ENCODE peak calls at places on chromosomes 12 and 14, in six cellular contexts. One of them, this sample, is unnamed.

GRCh38 chr12:95173392-95174251 is 43.6 kb downstream of the FGD6 start:
- DNase-seq in endothelial cell of umbilical vein: peak
- DNase-seq in A549: peak
- DNase-seq in GM12878: no peak
- DNase-seq in K562: peak
- DNase-seq in HepG2: no peak
- DNase-seq in this sample: no peak

GRCh38 chr12:19846561-19846960 is 407.3 kb downstream of the AEBP2 start:
- DNase-seq in endothelial cell of umbilical vein: peak
- DNase-seq in A549: peak
- DNase-seq in GM12878: no peak
- DNase-seq in K562: no peak
- DNase-seq in HepG2: no peak
- DNase-seq in this sample: peak

GRCh38 chr14:76376878-76377523 is 1.1 kb downstream of the ESRRB start:
- DNase-seq in endothelial cell of umbilical vein: no peak
- DNase-seq in A549: no peak
- DNase-seq in GM12878: no peak
- DNase-seq in K562: no peak
- DNase-seq in HepG2: no peak
- DNase-seq in this sample: no peak

GRCh38 chr12:54153586-54153985 is 35.2 kb downstream of the SMUG1 start:
- DNase-seq in endothelial cell of umbilical vein: no peak
- DNase-seq in A549: no peak
- DNase-seq in GM12878: no peak
- DNase-seq in K562: no peak
- DNase-seq in HepG2: peak
- DNase-seq in this sample: no peak

GRCh38 chr14:102028733-102029132 is 58.1 kb downstream of the HSP90AA1 start:
- DNase-seq in endothelial cell of umbilical vein: no peak
- DNase-seq in A549: no peak
- DNase-seq in GM12878: no peak
- DNase-seq in K562: no peak
- DNase-seq in HepG2: no peak
- DNase-seq in this sample: no peak

GRCh38 chr14:58829594-58829993 is 191.8 kb downstream of the DACT1 start:
- DNase-seq in endothelial cell of umbilical vein: no peak
- DNase-seq in A549: no peak
- DNase-seq in GM12878: no peak
- DNase-seq in K562: no peak
- DNase-seq in HepG2: peak
- DNase-seq in this sample: no peak

GRCh38 chr12:93275589-93275988 is 102.1 kb upstream of the NUDT4 start:
- DNase-seq in endothelial cell of umbilical vein: no peak
- DNase-seq in A549: no peak
- DNase-seq in GM12878: no peak
- DNase-seq in K562: no peak
- DNase-seq in HepG2: no peak
- DNase-seq in this sample: no peak

GRCh38 chr12:47155457-47156166 is 75.9 kb upstream of the AMIGO2 start:
- DNase-seq in endothelial cell of umbilical vein: no peak
- DNase-seq in A549: no peak
- DNase-seq in GM12878: no peak
- DNase-seq in K562: peak
- DNase-seq in HepG2: no peak
- DNase-seq in this sample: no peak

GRCh38 chr14:73153272-73153671 is 17.0 kb downstream of the PSEN1 start:
- DNase-seq in endothelial cell of umbilical vein: no peak
- DNase-seq in A549: no peak
- DNase-seq in GM12878: no peak
- DNase-seq in K562: no peak
- DNase-seq in HepG2: no peak
- DNase-seq in this sample: no peak

GRCh38 chr14:30251557-30252100 is 307.3 kb upstream of the G2E3 start:
- DNase-seq in endothelial cell of umbilical vein: peak
- DNase-seq in A549: no peak
- DNase-seq in GM12878: no peak
- DNase-seq in K562: no peak
- DNase-seq in HepG2: no peak
- DNase-seq in this sample: no peak

GRCh38 chr12:31729728-31730127 is 907 bp upstream of the AMN1 start:
- DNase-seq in endothelial cell of umbilical vein: no peak
- DNase-seq in A549: no peak
- DNase-seq in GM12878: no peak
- DNase-seq in K562: no peak
- DNase-seq in HepG2: no peak
- DNase-seq in this sample: peak

GRCh38 chr12:31727197-31727596 is 1.6 kb downstream of the AMN1 start:
- DNase-seq in endothelial cell of umbilical vein: no peak
- DNase-seq in A549: no peak
- DNase-seq in GM12878: no peak
- DNase-seq in K562: no peak
- DNase-seq in HepG2: no peak
- DNase-seq in this sample: no peak

GRCh38 chr12:31726575-31726974 is 2.2 kb downstream of the AMN1 start:
- DNase-seq in endothelial cell of umbilical vein: no peak
- DNase-seq in A549: no peak
- DNase-seq in GM12878: no peak
- DNase-seq in K562: no peak
- DNase-seq in HepG2: no peak
- DNase-seq in this sample: no peak

GRCh38 chr12:31728917-31729640 is at the start of gene AMN1:
- DNase-seq in endothelial cell of umbilical vein: peak
- DNase-seq in A549: peak
- DNase-seq in GM12878: peak
- DNase-seq in K562: peak
- DNase-seq in HepG2: peak
- DNase-seq in this sample: peak

DNA sequence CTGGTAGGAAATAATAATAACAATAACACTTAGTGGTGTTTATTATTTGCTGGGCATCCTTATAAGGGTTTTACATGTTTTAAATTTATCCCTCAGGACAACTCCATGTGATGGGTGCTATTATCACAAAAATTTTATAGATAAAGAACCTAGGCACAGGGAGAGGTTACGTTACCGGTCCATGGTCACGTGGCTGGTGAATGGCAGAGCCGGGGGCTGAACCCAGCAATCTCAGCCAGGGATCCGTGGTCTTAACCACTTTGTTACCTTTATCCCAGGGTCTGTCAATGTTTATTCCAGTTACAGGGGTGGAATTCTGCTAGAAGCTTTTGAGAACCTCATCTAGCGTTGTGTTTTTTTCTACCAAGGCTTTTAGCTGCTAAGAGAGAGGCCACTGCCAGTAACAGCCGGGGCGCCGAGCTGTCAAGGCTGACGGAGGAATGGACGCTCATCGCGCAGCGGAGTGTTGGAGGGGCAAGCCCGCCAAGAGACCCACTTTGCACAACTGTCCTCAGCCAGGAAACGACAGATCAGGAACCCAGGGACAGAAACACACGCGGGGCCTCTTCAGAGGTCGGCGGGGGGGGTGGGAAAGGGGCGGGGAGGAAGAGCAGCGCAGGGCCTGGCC is 418 bp downstream of the AMN1 start:
- DNase-seq in endothelial cell of umbilical vein: no peak
- DNase-seq in A549: peak
- DNase-seq in GM12878: no peak
- DNase-seq in K562: peak
- DNase-seq in HepG2: no peak
- DNase-seq in this sample: no peak
- TF ChIP-seq MYC in endothelial cell of umbilical vein: no peak
- TF ChIP-seq MYC in A549: peak
- TF ChIP-seq MYC in GM12878: no peak
- TF ChIP-seq MYC in K562: no peak
- TF ChIP-seq MYC in HepG2: no peak
- TF ChIP-seq MYC in this sample: peak

GRCh38 chr12:85283560-85283959 is 3.5 kb downstream of the ALX1 start:
- DNase-seq in endothelial cell of umbilical vein: no peak
- DNase-seq in A549: no peak
- DNase-seq in GM12878: no peak
- DNase-seq in K562: no peak
- DNase-seq in HepG2: no peak
- DNase-seq in this sample: no peak

GRCh38 chr12:85280138-85280983 is at the start of gene ALX1:
- DNase-seq in endothelial cell of umbilical vein: peak
- DNase-seq in A549: peak
- DNase-seq in GM12878: no peak
- DNase-seq in K562: no peak
- DNase-seq in HepG2: no peak
- DNase-seq in this sample: no peak

GRCh38 chr12:85279449-85280137 is 427 bp upstream of the ALX1 start:
- DNase-seq in endothelial cell of umbilical vein: peak
- DNase-seq in A549: no peak
- DNase-seq in GM12878: no peak
- DNase-seq in K562: no peak
- DNase-seq in HepG2: no peak
- DNase-seq in this sample: no peak

GRCh38 chr12:85281947-85282312 is 1.9 kb downstream of the ALX1 start:
- DNase-seq in endothelial cell of umbilical vein: no peak
- DNase-seq in A549: no peak
- DNase-seq in GM12878: no peak
- DNase-seq in K562: no peak
- DNase-seq in HepG2: no peak
- DNase-seq in this sample: no peak

DNA sequence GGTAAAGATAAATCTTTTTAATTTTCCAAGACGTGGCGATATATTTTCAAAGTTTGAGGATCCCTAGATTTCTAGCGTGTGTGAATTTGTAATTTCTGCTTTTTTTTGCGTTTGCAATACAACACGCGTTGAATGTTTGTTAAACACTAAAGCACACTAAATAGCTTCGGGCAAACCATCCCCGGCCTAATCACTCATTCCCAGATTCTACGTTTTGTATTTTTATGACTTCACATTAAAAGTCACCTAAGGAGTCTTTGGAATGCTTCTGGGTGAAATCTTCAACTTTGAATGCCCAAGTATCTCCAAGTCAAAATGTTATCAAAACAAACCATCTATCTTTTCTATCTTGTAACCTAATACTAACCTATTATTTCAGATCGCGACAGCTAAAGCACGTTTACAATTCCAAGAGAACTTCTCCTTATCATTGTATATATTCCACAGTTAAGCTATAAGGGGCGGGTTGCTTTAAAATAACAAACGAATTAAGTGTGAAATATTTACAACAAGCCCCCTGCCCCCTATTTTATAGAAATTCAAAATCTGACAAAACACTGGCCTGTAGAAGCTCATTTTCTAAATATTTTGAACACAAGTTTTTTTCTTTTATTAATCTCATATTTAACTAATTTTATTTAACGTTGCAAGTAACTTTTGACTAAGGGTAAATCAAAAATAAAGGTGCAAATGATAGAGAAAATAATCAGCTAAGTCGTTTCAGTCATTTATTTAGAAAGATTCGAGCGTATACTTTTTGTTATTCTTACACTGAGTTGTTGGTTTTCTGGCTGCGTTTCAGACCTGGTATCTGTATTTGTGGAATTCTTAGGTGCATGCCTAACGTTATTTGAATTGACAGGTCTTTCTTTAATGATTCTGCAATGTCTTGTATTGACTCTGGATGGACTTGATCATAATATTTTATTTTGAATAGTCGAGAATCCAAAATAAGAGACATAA is 1.2 kb downstream of the ALX1 start:
- DNase-seq in endothelial cell of umbilical vein: peak
- DNase-seq in A549: no peak
- DNase-seq in GM12878: no peak
- DNase-seq in K562: no peak
- DNase-seq in HepG2: no peak
- DNase-seq in this sample: no peak
- H3K4me3 ChIP-seq in endothelial cell of umbilical vein: peak
- H3K4me3 ChIP-seq in A549: peak
- H3K4me3 ChIP-seq in GM12878: no peak
- H3K4me3 ChIP-seq in K562: no peak
- H3K4me3 ChIP-seq in HepG2: no peak
- H3K4me3 ChIP-seq in this sample: no peak

DNA sequence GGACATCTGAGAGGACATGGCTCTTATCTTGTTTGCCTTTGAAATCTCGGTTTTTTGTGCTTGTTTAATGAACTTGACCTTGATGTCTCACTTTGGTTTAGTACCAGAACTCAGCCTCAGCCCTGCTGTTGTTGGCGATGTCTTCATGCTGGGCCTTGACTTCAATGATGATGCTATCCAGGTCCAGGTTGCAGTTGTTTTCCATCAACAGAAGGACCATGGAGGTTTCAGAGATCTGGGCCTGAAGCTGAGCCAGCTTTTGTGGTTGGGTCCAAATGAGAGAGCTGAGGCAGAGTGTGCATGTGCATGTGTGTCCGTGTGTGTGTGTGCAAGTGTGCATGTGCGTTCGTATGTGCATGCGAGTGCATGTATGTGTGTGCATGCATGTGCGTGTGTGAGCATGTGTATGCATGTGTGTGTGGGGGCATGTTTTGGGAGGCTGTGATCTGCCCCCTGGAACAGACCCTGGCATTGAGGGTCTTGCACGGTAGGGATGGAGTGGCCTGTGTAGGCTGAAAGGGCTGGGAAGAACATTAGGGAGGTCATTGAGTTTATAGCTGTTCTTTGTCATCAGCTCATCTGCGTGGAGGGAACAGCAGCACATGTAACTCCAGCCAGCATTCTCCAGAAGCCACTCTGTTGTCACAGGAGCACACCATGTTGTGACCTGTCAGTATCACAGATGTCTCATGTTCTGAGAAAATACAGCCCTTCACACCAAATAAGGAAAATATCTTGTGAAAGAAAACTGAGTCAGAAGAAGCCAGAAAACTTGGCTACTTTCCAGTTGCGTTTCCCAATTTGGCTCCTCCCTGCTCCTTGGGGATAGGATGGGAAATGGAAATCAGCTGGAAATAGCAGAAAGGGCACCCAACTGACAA is 10.0 kb upstream of the KRT82 start:
- DNase-seq in endothelial cell of umbilical vein: no peak
- DNase-seq in A549: no peak
- DNase-seq in GM12878: no peak
- DNase-seq in K562: no peak
- DNase-seq in HepG2: no peak
- DNase-seq in this sample: no peak
- TF ChIP-seq MYC in endothelial cell of umbilical vein: no peak
- TF ChIP-seq MYC in A549: no peak
- TF ChIP-seq MYC in GM12878: no peak
- TF ChIP-seq MYC in K562: no peak
- TF ChIP-seq MYC in HepG2: no peak
- TF ChIP-seq MYC in this sample: no peak

GRCh38 chr12:68011206-68011881 is 22.1 kb downstream of the IFNG-AS1 start:
- DNase-seq in endothelial cell of umbilical vein: no peak
- DNase-seq in A549: no peak
- DNase-seq in GM12878: no peak
- DNase-seq in K562: no peak
- DNase-seq in HepG2: no peak
- DNase-seq in this sample: no peak
- H3K4me3 ChIP-seq in endothelial cell of umbilical vein: no peak
- H3K4me3 ChIP-seq in A549: no peak
- H3K4me3 ChIP-seq in GM12878: no peak
- H3K4me3 ChIP-seq in K562: no peak
- H3K4me3 ChIP-seq in HepG2: no peak
- H3K4me3 ChIP-seq in this sample: no peak

DNA sequence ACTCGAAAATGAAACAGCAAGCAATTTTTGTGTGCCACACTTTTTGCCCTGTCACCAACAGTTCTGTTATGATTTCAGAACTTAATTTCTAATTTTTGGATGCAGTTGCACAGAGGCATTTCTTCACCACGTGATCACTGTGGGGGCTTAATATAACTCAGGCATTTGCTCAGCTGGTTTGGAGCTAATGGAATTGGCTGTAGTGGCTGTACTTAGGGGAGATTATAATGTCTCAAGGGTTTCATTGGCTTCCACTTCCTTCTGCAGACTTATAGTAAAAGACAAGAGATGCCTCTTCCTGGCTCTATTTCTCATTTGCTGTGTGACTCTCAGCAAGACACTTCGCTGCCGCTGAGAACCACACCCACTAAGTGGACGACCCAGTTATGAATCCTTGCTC is 452.4 kb downstream of the RAD51B start:
- DNase-seq in endothelial cell of umbilical vein: no peak
- DNase-seq in A549: no peak
- DNase-seq in GM12878: peak
- DNase-seq in K562: no peak
- DNase-seq in HepG2: no peak
- DNase-seq in this sample: no peak
- TF ChIP-seq MYC in endothelial cell of umbilical vein: no peak
- TF ChIP-seq MYC in A549: no peak
- TF ChIP-seq MYC in GM12878: no peak
- TF ChIP-seq MYC in K562: no peak
- TF ChIP-seq MYC in HepG2: no peak
- TF ChIP-seq MYC in this sample: no peak

This sample was measured in NB4.